ENCODE peak calls at places on chromosome 16, in six cellular contexts. T, F, K, S, M and D are unnamed samples.

GRCh38 chr16:61295311-61295710 is 740.9 kb downstream of the CDH8 start:
- DNase-seq in T (no peak), F (no peak), K (no peak), M (no peak), S (peak), D (no peak)

GRCh38 chr16:4913774-4914525 is 23.0 kb downstream of the PPL start:
- DNase-seq in S (no peak), F (no peak), T (no peak), M (no peak), K (no peak), D (no peak)

GRCh38 chr16:4494746-4495490 is 18.7 kb downstream of the HMOX2 start:
- DNase-seq in K (no peak), T (no peak), F (no peak), M (peak), S (peak), D (no peak)

GRCh38 chr16:74829637-74830036 is 55.0 kb upstream of the FA2H start:
- DNase-seq in F (no peak), K (no peak), T (peak), S (no peak), M (no peak), D (no peak)

GRCh38 chr16:47058295-47059086 is 85.0 kb upstream of the DNAJA2 start:
- DNase-seq in S (peak), M (peak), K (no peak), F (no peak), T (peak), D (no peak)

GRCh38 chr16:3767333-3767977 is 50.1 kb upstream of the TRAP1 start:
- DNase-seq in M (no peak), S (no peak), T (no peak), F (no peak), K (peak), D (no peak)

GRCh38 chr16:79609861-79610260 is 9.3 kb upstream of the MAF start:
- DNase-seq in M (no peak), S (peak), F (no peak), T (no peak), K (no peak), D (no peak)

GRCh38 chr16:28820016-28820415 is 2.8 kb upstream of the ATXN2L start:
- DNase-seq in S (no peak), F (no peak), K (no peak), M (no peak), T (peak), D (no peak)

GRCh38 chr16:30183961-30184429 is 593 bp downstream of the CORO1A start:
- DNase-seq in F (no peak), M (no peak), K (peak), S (no peak), T (no peak), D (peak)

GRCh38 chr16:67115649-67116048 is 5.9 kb downstream of the PHAF1 start:
- DNase-seq in M (peak), S (peak), K (no peak), F (no peak), T (no peak), D (no peak)

GRCh38 chr16:63458842-63459241 is 1422.6 kb upstream of the CDH8 start:
- DNase-seq in K (no peak), S (no peak), T (no peak), F (no peak), M (no peak), D (no peak)

GRCh38 chr16:87409781-87410180 is 17.6 kb downstream of the MAP1LC3B start:
- DNase-seq in M (no peak), S (no peak), F (no peak), T (no peak), K (no peak), D (no peak)

GRCh38 chr16:66588981-66589713 is 9.9 kb downstream of the CMTM2 start:
- DNase-seq in T (no peak), S (peak), M (peak), F (no peak), K (peak), D (peak)

GRCh38 chr16:73956592-73957495 is 339.8 kb upstream of the PSMD7 start:
- DNase-seq in T (peak), M (peak), F (peak), S (peak), K (peak), D (peak)

GRCh38 chr16:87392823-87393679 is 915 bp downstream of the MAP1LC3B start:
- DNase-seq in T (peak), S (peak), K (peak), F (peak), M (peak), D (peak)

GRCh38 chr16:71242601-71243000 is 12.1 kb upstream of the HYDIN start:
- DNase-seq in K (no peak), S (no peak), F (no peak), M (no peak), T (peak), D (no peak)

GRCh38 chr16:1791943-1792812 is 1.3 kb downstream of the IGFALS start:
- DNase-seq in M (no peak), K (no peak), S (no peak), F (no peak), T (peak), D (no peak)

GRCh38 chr16:84356591-84357116 is 11.7 kb upstream of the ATP2C2 start:
- DNase-seq in T (no peak), S (peak), M (no peak), K (no peak), F (no peak), D (no peak)

GRCh38 chr16:2467301-2468141 is 3.6 kb upstream of the NTN3 start:
- DNase-seq in F (peak), T (peak), K (peak), M (peak), S (peak), D (peak)

GRCh38 chr16:10180771-10181163 is 1.5 kb downstream of the GRIN2A start:
- DNase-seq in F (peak), S (no peak), T (peak), M (no peak), K (peak), D (peak)

GRCh38 chr16:52548261-52549010 is 1.5 kb upstream of the TOX3 start:
- DNase-seq in M (no peak), S (no peak), T (no peak), K (no peak), F (peak), D (peak)

GRCh38 chr16:610513-611381 is 20.0 kb upstream of the WFIKKN1 start:
- DNase-seq in F (peak), S (peak), T (peak), M (peak), K (peak), D (no peak)

GRCh38 chr16:30652005-30652296 is 1.2 kb downstream of the PRR14 start:
- DNase-seq in M (no peak), T (no peak), K (no peak), F (no peak), S (no peak), D (no peak)

GRCh38 chr16:14199624-14200023 is 128.5 kb downstream of the MRTFB start:
- DNase-seq in T (no peak), F (no peak), S (peak), M (peak), K (no peak), D (no peak)

GRCh38 chr16:86026136-86026905 is 127.4 kb downstream of the IRF8 start:
- DNase-seq in M (no peak), T (peak), K (no peak), S (no peak), F (no peak), D (no peak)

GRCh38 chr16:68244481-68244902 is 681 bp upstream of the PLA2G15 start:
- DNase-seq in T (no peak), K (no peak), S (no peak), F (no peak), M (no peak), D (no peak)

GRCh38 chr16:30076276-30076791 is 540 bp downstream of the PPP4C start:
- DNase-seq in K (no peak), M (no peak), T (no peak), F (peak), S (no peak), D (no peak)

GRCh38 chr16:30551781-30552180 is 6.4 kb downstream of the ZNF764 start:
- DNase-seq in S (no peak), K (no peak), T (no peak), F (no peak), M (no peak), D (no peak)

GRCh38 chr16:74480150-74481029 is 59.1 kb upstream of the CLEC18B start:
- DNase-seq in T (peak), M (peak), F (no peak), K (no peak), S (peak), D (no peak)

GRCh38 chr16:67847064-67847861 is at the start of gene CENPT:
- DNase-seq in F (peak), K (peak), S (peak), T (peak), M (peak), D (peak)

GRCh38 chr16:3023669-3024478 is at the start of the genes HCFC1R1 and THOC6:
- DNase-seq in T (peak), S (peak), F (peak), K (peak), M (peak), D (peak)

GRCh38 chr16:10614685-10615084 is 34.3 kb upstream of the EMP2 start:
- DNase-seq in F (no peak), K (no peak), S (no peak), T (no peak), M (no peak), D (no peak)

GRCh38 chr16:48133455-48134226 is 22.2 kb downstream of the ABCC12 start:
- DNase-seq in K (no peak), S (no peak), F (no peak), T (no peak), M (no peak), D (no peak)

GRCh38 chr16:51039638-51040331 is 111.3 kb downstream of the SALL1 start:
- DNase-seq in K (no peak), S (no peak), T (no peak), M (no peak), F (no peak), D (no peak)

DNA sequence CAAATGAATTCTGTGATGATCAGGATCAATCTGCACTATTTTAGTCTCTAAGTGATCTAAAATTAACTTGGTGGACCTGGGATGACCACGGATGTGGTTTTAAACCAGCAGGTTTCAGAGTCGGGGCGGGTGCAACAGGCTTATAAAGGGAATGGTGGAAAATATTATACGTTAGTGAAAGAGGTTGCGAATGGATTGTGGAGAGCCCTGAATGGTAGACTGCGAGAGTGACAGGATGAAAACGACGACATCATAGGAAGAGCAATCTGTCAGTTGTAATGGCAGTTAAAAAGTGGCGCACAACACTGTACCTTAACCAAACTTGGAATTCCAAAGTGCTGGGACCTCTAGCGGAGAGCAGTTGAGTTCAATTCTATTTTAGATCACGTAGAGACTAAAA is 1.2 kb upstream of the CYB5B start:
- DNase-seq in K (no peak), T (no peak), F (no peak), M (no peak), S (no peak), D (no peak)
- H3K4me3 ChIP-seq in K (no peak), T (no peak), F (no peak), M (no peak), S (no peak), D (no peak)

GRCh38 chr16:82368041-82368440 is 198.0 kb upstream of the MPHOSPH6 start:
- DNase-seq in S (peak), K (peak), T (peak), M (peak), F (peak), D (peak)
- TF ChIP-seq CTCF in S (peak), K (peak), T (peak), M (peak), F (peak), D (peak)

DNA sequence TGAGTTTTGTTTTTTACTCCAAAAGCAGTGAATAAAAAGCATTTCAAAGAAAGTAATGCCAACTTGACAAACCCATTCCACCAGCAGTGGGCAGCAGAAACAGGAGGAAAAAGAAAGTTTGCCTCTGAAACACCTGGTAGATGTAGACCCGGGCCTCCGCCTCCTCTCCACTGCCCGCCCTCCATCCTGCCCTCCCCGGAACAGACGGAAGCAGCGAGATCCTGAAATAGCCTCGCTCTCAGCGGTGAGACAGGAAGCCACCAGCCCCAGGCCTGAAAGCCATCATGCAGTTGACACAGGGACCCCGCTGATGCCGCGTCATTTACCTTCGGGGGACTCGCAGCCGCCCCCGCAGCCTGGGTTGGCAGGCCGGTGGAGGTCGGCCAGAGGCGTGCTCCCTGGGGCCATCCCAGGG is 67.8 kb downstream of the C16orf78 start:
- DNase-seq in M (peak), T (peak), S (no peak), K (peak), F (peak), D (peak)
- H3K4me3 ChIP-seq in M (no peak), T (no peak), S (no peak), K (peak), F (no peak), D (peak)

GRCh38 chr16:88487920-88488842 is 35.1 kb downstream of the ZFPM1 start:
- DNase-seq in S (no peak), K (no peak), F (no peak), M (no peak), T (peak), D (no peak)
- TF ChIP-seq CTCF in S (no peak), K (no peak), F (no peak), M (no peak), T (peak), D (no peak)

DNA sequence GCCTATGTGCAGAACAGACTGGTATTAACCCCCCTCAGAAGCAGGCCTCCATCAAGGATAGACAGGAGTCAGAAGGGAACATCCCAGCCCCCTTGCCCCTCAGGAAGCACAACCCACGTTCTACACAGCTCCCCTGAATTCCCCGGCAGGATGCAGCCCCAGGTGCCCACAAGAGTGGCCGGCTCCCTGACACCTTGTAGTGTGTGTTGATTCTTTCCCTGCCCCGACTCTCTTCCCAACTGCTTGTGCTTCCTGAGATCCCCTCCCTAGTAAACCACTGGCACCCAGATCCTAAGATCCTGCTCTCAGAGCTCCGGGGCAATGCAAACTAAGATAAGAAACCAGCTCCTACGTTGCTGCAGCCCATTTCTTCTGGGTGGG is 34.8 kb upstream of the LITAF start:
- DNase-seq in M (no peak), T (no peak), S (no peak), K (peak), F (no peak), D (no peak)
- H3K4me3 ChIP-seq in M (no peak), T (no peak), S (no peak), K (peak), F (no peak), D (peak)

GRCh38 chr16:56869513-56870270 is 4.7 kb downstream of the SLC12A3 start:
- DNase-seq in M (peak), K (peak), F (no peak), T (no peak), S (peak), D (peak)
- TF ChIP-seq CTCF in M (peak), K (peak), F (peak), T (peak), S (no peak), D (peak)